ENCODE peak calls at places on chromosomes 7 and 10, in ten cellular contexts. One of them, this sample, is unnamed.

GRCh38 chr7:7223250-7223649 is 40.9 kb downstream of the C1GALT1 start:
- DNase-seq in IMR-90: no peak
- DNase-seq in astrocyte: no peak
- DNase-seq in fibroblast of lung: no peak
- DNase-seq in MM.1S: no peak
- DNase-seq in hepatocyte: no peak
- DNase-seq in GM23248: no peak
- DNase-seq in DND-41: no peak
- DNase-seq in GM23338: no peak
- DNase-seq in PC-3: no peak
- DNase-seq in this sample: no peak

GRCh38 chr7:26667514-26668133 is 196.8 kb downstream of the SKAP2 start:
- DNase-seq in IMR-90: peak; percentile 90
- DNase-seq in astrocyte: peak; percentile 75
- DNase-seq in fibroblast of lung: peak; percentile 83
- DNase-seq in MM.1S: peak; percentile 82
- DNase-seq in hepatocyte: peak; percentile 94
- DNase-seq in GM23248: peak; percentile 94
- DNase-seq in DND-41: peak; percentile 75
- DNase-seq in GM23338: peak; percentile 97
- DNase-seq in PC-3: peak; percentile 94
- DNase-seq in this sample: peak; percentile 93

GRCh38 chr7:30926323-30926722 is 14.7 kb downstream of the AQP1 start:
- DNase-seq in IMR-90: no peak
- DNase-seq in astrocyte: no peak
- DNase-seq in fibroblast of lung: no peak
- DNase-seq in MM.1S: no peak
- DNase-seq in hepatocyte: no peak
- DNase-seq in GM23248: no peak
- DNase-seq in DND-41: peak; percentile 2
- DNase-seq in GM23338: no peak
- DNase-seq in PC-3: no peak
- DNase-seq in this sample: no peak

GRCh38 chr10:126569513-126570447 is 100.7 kb downstream of the C10orf90 start:
- DNase-seq in IMR-90: peak; percentile 85
- DNase-seq in astrocyte: peak; percentile 92
- DNase-seq in fibroblast of lung: peak; percentile 92
- DNase-seq in MM.1S: no peak
- DNase-seq in hepatocyte: peak; percentile 19
- DNase-seq in GM23248: peak; percentile 93
- DNase-seq in DND-41: no peak
- DNase-seq in GM23338: no peak
- DNase-seq in PC-3: peak; percentile 67
- DNase-seq in this sample: no peak

GRCh38 chr7:111089822-111090426 is 1.0 kb upstream of the LRRN3 start:
- DNase-seq in IMR-90: peak; percentile 64
- DNase-seq in astrocyte: no peak
- DNase-seq in fibroblast of lung: peak; percentile 44
- DNase-seq in MM.1S: peak; percentile 83
- DNase-seq in hepatocyte: peak; percentile 41
- DNase-seq in GM23248: peak; percentile 65
- DNase-seq in DND-41: no peak
- DNase-seq in GM23338: peak; percentile 78
- DNase-seq in PC-3: peak; percentile 65
- DNase-seq in this sample: peak; percentile 76

GRCh38 chr7:12475362-12476063 is 71.8 kb upstream of the VWDE start:
- DNase-seq in IMR-90: peak; percentile 55
- DNase-seq in astrocyte: peak; percentile 88
- DNase-seq in fibroblast of lung: peak; percentile 89
- DNase-seq in MM.1S: no peak
- DNase-seq in hepatocyte: peak; percentile 30
- DNase-seq in GM23248: peak; percentile 69
- DNase-seq in DND-41: no peak
- DNase-seq in GM23338: peak; percentile 42
- DNase-seq in PC-3: peak; percentile 80
- DNase-seq in this sample: no peak

GRCh38 chr10:93916257-93917063 is 22.7 kb downstream of the SLC35G1 start:
- DNase-seq in IMR-90: peak; percentile 52
- DNase-seq in astrocyte: peak; percentile 31
- DNase-seq in fibroblast of lung: peak; percentile 43
- DNase-seq in MM.1S: peak; percentile 39
- DNase-seq in hepatocyte: peak; percentile 56
- DNase-seq in GM23248: peak; percentile 59
- DNase-seq in DND-41: no peak
- DNase-seq in GM23338: peak; percentile 64
- DNase-seq in PC-3: peak; percentile 71
- DNase-seq in this sample: peak; percentile 43

GRCh38 chr10:132423966-132424847 is 27.2 kb downstream of the PWWP2B start:
- DNase-seq in IMR-90: no peak
- DNase-seq in astrocyte: no peak
- DNase-seq in fibroblast of lung: no peak
- DNase-seq in MM.1S: no peak
- DNase-seq in hepatocyte: no peak
- DNase-seq in GM23248: no peak
- DNase-seq in DND-41: no peak
- DNase-seq in GM23338: no peak
- DNase-seq in PC-3: no peak
- DNase-seq in this sample: no peak

GRCh38 chr7:39228946-39229345 is 251.2 kb downstream of the POU6F2 start:
- DNase-seq in IMR-90: peak; percentile 0
- DNase-seq in astrocyte: peak; percentile 48
- DNase-seq in fibroblast of lung: peak; percentile 58
- DNase-seq in MM.1S: no peak
- DNase-seq in hepatocyte: no peak
- DNase-seq in GM23248: peak; percentile 56
- DNase-seq in DND-41: no peak
- DNase-seq in GM23338: peak; percentile 42
- DNase-seq in PC-3: peak; percentile 3
- DNase-seq in this sample: no peak

GRCh38 chr10:126527645-126528319 is 139.5 kb upstream of the ADAM12 start:
- DNase-seq in IMR-90: no peak
- DNase-seq in astrocyte: no peak
- DNase-seq in fibroblast of lung: no peak
- DNase-seq in MM.1S: no peak
- DNase-seq in hepatocyte: no peak
- DNase-seq in GM23248: no peak
- DNase-seq in DND-41: no peak
- DNase-seq in GM23338: no peak
- DNase-seq in PC-3: no peak
- DNase-seq in this sample: no peak

GRCh38 chr10:126160971-126161630 is 227.2 kb downstream of the ADAM12 start:
- DNase-seq in IMR-90: peak; percentile 37
- DNase-seq in astrocyte: no peak
- DNase-seq in fibroblast of lung: no peak
- DNase-seq in MM.1S: no peak
- DNase-seq in hepatocyte: peak; percentile 29
- DNase-seq in GM23248: no peak
- DNase-seq in DND-41: no peak
- DNase-seq in GM23338: peak; percentile 48
- DNase-seq in PC-3: peak; percentile 22
- DNase-seq in this sample: peak; percentile 64

GRCh38 chr7:19520392-19520791 is 188.4 kb downstream of the POLR1F start:
- DNase-seq in IMR-90: no peak
- DNase-seq in astrocyte: no peak
- DNase-seq in fibroblast of lung: no peak
- DNase-seq in MM.1S: no peak
- DNase-seq in hepatocyte: no peak
- DNase-seq in GM23248: no peak
- DNase-seq in DND-41: no peak
- DNase-seq in GM23338: no peak
- DNase-seq in PC-3: no peak
- DNase-seq in this sample: no peak

GRCh38 chr7:1210979-1211608 is 21.6 kb upstream of the UNCX start:
- DNase-seq in IMR-90: no peak
- DNase-seq in astrocyte: no peak
- DNase-seq in fibroblast of lung: no peak
- DNase-seq in MM.1S: no peak
- DNase-seq in hepatocyte: no peak
- DNase-seq in GM23248: peak; percentile 38
- DNase-seq in DND-41: no peak
- DNase-seq in GM23338: no peak
- DNase-seq in PC-3: no peak
- DNase-seq in this sample: no peak
- H2AFZ ChIP-seq in IMR-90: no peak overlapping the region
- H2AFZ ChIP-seq in astrocyte: no peak overlapping the region
- H2AFZ ChIP-seq in fibroblast of lung: no peak overlapping the region
- H2AFZ ChIP-seq in MM.1S: no peak overlapping the region
- H2AFZ ChIP-seq in hepatocyte: no peak overlapping the region
- H2AFZ ChIP-seq in GM23248: no peak overlapping the region
- H2AFZ ChIP-seq in DND-41: no peak overlapping the region
- H2AFZ ChIP-seq in GM23338: no peak overlapping the region
- H2AFZ ChIP-seq in PC-3: peak overlapping the region; percentile 26
- H2AFZ ChIP-seq in this sample: no peak overlapping the region

GRCh38 chr7:151987748-151988529 is 31.7 kb downstream of the GALNTL5 start:
- DNase-seq in IMR-90: peak; percentile 42
- DNase-seq in astrocyte: peak; percentile 65
- DNase-seq in fibroblast of lung: peak; percentile 78
- DNase-seq in MM.1S: no peak
- DNase-seq in hepatocyte: no peak
- DNase-seq in GM23248: peak; percentile 74
- DNase-seq in DND-41: no peak
- DNase-seq in GM23338: peak; percentile 48
- DNase-seq in PC-3: no peak
- DNase-seq in this sample: no peak
- H3K4me2 ChIP-seq in IMR-90: no peak overlapping the region
- H3K4me2 ChIP-seq in astrocyte: no peak overlapping the region
- H3K4me2 ChIP-seq in fibroblast of lung: no peak overlapping the region
- H3K4me2 ChIP-seq in MM.1S: no peak overlapping the region
- H3K4me2 ChIP-seq in hepatocyte: no peak overlapping the region
- H3K4me2 ChIP-seq in GM23248: no peak overlapping the region
- H3K4me2 ChIP-seq in DND-41: no peak overlapping the region
- H3K4me2 ChIP-seq in GM23338: no peak overlapping the region
- H3K4me2 ChIP-seq in PC-3: no peak overlapping the region
- H3K4me2 ChIP-seq in this sample: no peak overlapping the region

GRCh38 chr7:130486963-130487324 is 4.9 kb upstream of the MEST start:
- DNase-seq in IMR-90: no peak
- DNase-seq in astrocyte: no peak
- DNase-seq in fibroblast of lung: no peak
- DNase-seq in MM.1S: no peak
- DNase-seq in hepatocyte: no peak
- DNase-seq in GM23248: no peak
- DNase-seq in DND-41: no peak
- DNase-seq in GM23338: no peak
- DNase-seq in PC-3: peak; percentile 47
- DNase-seq in this sample: no peak
- H3K4me3 ChIP-seq in IMR-90: no peak overlapping the region
- H3K4me3 ChIP-seq in astrocyte: no peak overlapping the region
- H3K4me3 ChIP-seq in fibroblast of lung: no peak overlapping the region
- H3K4me3 ChIP-seq in MM.1S: peak overlapping the region; percentile 80
- H3K4me3 ChIP-seq in hepatocyte: no peak overlapping the region
- H3K4me3 ChIP-seq in GM23248: no peak overlapping the region
- H3K4me3 ChIP-seq in DND-41: no peak overlapping the region
- H3K4me3 ChIP-seq in GM23338: peak overlapping the region; percentile 75
- H3K4me3 ChIP-seq in PC-3: peak overlapping the region; percentile 76
- H3K4me3 ChIP-seq in this sample: peak overlapping the region; percentile 74

GRCh38 chr10:59560990-59561389 is 148.7 kb downstream of the SLC16A9 start:
- DNase-seq in IMR-90: no peak
- DNase-seq in astrocyte: no peak
- DNase-seq in fibroblast of lung: no peak
- DNase-seq in MM.1S: no peak
- DNase-seq in hepatocyte: no peak
- DNase-seq in GM23248: no peak
- DNase-seq in DND-41: no peak
- DNase-seq in GM23338: no peak
- DNase-seq in PC-3: no peak
- DNase-seq in this sample: no peak
- H2AFZ ChIP-seq in IMR-90: no peak overlapping the region
- H2AFZ ChIP-seq in astrocyte: no peak overlapping the region
- H2AFZ ChIP-seq in fibroblast of lung: no peak overlapping the region
- H2AFZ ChIP-seq in MM.1S: no peak overlapping the region
- H2AFZ ChIP-seq in hepatocyte: no peak overlapping the region
- H2AFZ ChIP-seq in GM23248: no peak overlapping the region
- H2AFZ ChIP-seq in DND-41: no peak overlapping the region
- H2AFZ ChIP-seq in GM23338: no peak overlapping the region
- H2AFZ ChIP-seq in PC-3: no peak overlapping the region
- H2AFZ ChIP-seq in this sample: no peak overlapping the region

DNA sequence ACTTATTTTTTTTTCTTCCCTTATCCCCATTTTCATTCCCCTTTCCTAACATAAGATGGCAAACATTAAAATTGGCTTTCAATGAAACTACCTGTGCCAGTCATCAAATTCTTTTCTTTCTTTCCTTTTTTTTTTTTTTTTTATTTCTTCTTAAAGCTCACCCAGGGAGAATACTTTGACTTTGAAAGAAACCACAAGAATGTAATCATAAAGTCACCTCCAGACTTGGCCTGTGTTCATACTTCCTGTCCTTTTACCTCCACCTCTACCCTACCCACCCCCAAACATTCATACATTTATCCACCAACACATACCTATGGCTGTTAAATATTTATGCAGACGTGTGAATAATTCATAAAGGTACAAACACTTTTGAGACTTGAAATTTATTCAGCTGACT is 254.6 kb downstream of the SLC25A13 start:
- DNase-seq in IMR-90: no peak
- DNase-seq in astrocyte: no peak
- DNase-seq in fibroblast of lung: no peak
- DNase-seq in MM.1S: peak; percentile 67
- DNase-seq in hepatocyte: no peak
- DNase-seq in GM23248: no peak
- DNase-seq in DND-41: no peak
- DNase-seq in GM23338: no peak
- DNase-seq in PC-3: peak; percentile 49
- DNase-seq in this sample: no peak
- H3K4me2 ChIP-seq in IMR-90: no peak overlapping the region
- H3K4me2 ChIP-seq in astrocyte: no peak overlapping the region
- H3K4me2 ChIP-seq in fibroblast of lung: no peak overlapping the region
- H3K4me2 ChIP-seq in MM.1S: no peak overlapping the region
- H3K4me2 ChIP-seq in hepatocyte: no peak overlapping the region
- H3K4me2 ChIP-seq in GM23248: no peak overlapping the region
- H3K4me2 ChIP-seq in DND-41: no peak overlapping the region
- H3K4me2 ChIP-seq in GM23338: no peak overlapping the region
- H3K4me2 ChIP-seq in PC-3: peak overlapping the region; percentile 8
- H3K4me2 ChIP-seq in this sample: no peak overlapping the region

GRCh38 chr7:66859794-66860645 is 61.0 kb upstream of the TMEM248 start:
- DNase-seq in IMR-90: peak; percentile 42
- DNase-seq in astrocyte: no peak
- DNase-seq in fibroblast of lung: peak; percentile 12
- DNase-seq in MM.1S: peak; percentile 92
- DNase-seq in hepatocyte: no peak
- DNase-seq in GM23248: peak; percentile 22
- DNase-seq in DND-41: no peak
- DNase-seq in GM23338: peak; percentile 26
- DNase-seq in PC-3: no peak
- DNase-seq in this sample: no peak

GRCh38 chr7:66859339-66859738 is 61.7 kb upstream of the TMEM248 start:
- DNase-seq in IMR-90: no peak
- DNase-seq in astrocyte: no peak
- DNase-seq in fibroblast of lung: no peak
- DNase-seq in MM.1S: peak; percentile 41
- DNase-seq in hepatocyte: no peak
- DNase-seq in GM23248: no peak
- DNase-seq in DND-41: no peak
- DNase-seq in GM23338: no peak
- DNase-seq in PC-3: no peak
- DNase-seq in this sample: no peak

GRCh38 chr7:66865290-66865864 is 55.6 kb upstream of the TMEM248 start:
- DNase-seq in IMR-90: no peak
- DNase-seq in astrocyte: no peak
- DNase-seq in fibroblast of lung: no peak
- DNase-seq in MM.1S: no peak
- DNase-seq in hepatocyte: no peak
- DNase-seq in GM23248: no peak
- DNase-seq in DND-41: no peak
- DNase-seq in GM23338: no peak
- DNase-seq in PC-3: no peak
- DNase-seq in this sample: no peak

GRCh38 chr7:66860767-66861166 is 60.3 kb upstream of the TMEM248 start:
- DNase-seq in IMR-90: no peak
- DNase-seq in astrocyte: no peak
- DNase-seq in fibroblast of lung: no peak
- DNase-seq in MM.1S: no peak
- DNase-seq in hepatocyte: no peak
- DNase-seq in GM23248: no peak
- DNase-seq in DND-41: no peak
- DNase-seq in GM23338: no peak
- DNase-seq in PC-3: no peak
- DNase-seq in this sample: no peak
- H3K4me3 ChIP-seq in IMR-90: no peak overlapping the region
- H3K4me3 ChIP-seq in astrocyte: no peak overlapping the region
- H3K4me3 ChIP-seq in fibroblast of lung: no peak overlapping the region
- H3K4me3 ChIP-seq in MM.1S: peak overlapping the region; percentile 23
- H3K4me3 ChIP-seq in hepatocyte: no peak overlapping the region
- H3K4me3 ChIP-seq in GM23248: no peak overlapping the region
- H3K4me3 ChIP-seq in DND-41: no peak overlapping the region
- H3K4me3 ChIP-seq in GM23338: no peak overlapping the region
- H3K4me3 ChIP-seq in PC-3: no peak overlapping the region
- H3K4me3 ChIP-seq in this sample: no peak overlapping the region

This sample was measured in Karpas-422.